ENCODE peak calls at places on chromosome 2, in four cellular contexts. X is K562, Y is mesendoderm, C is PC-3. Z is an unnamed sample. For H3K79me2, the result is how much of the 10 kb centered on the place peaks cover.

GRCh38 chr2:9474361-9475117 is at the start of gene IAH1:
- DNase-seq in C (peak), X (no peak), Y (peak), Z (peak)

GRCh38 chr2:5315512-5315911 is 376.7 kb upstream of the SOX11 start:
- DNase-seq in Y (peak), X (no peak), C (no peak), Z (no peak)

GRCh38 chr2:2848621-2849443 is 517.8 kb upstream of the MYT1L start:
- DNase-seq in X (no peak), Y (peak), C (no peak), Z (no peak)

GRCh38 chr2:138670734-138671133 is 109.5 kb downstream of the NXPH2 start:
- DNase-seq in Y (peak), X (no peak), C (no peak), Z (no peak)

GRCh38 chr2:28325567-28326468 is 66.8 kb upstream of the FOSL2 start:
- DNase-seq in C (no peak), X (no peak), Y (no peak), Z (peak)

GRCh38 chr2:579961-580360 is 97.2 kb downstream of the TMEM18 start:
- DNase-seq in X (no peak), Y (no peak), C (peak), Z (no peak)

GRCh38 chr2:190214434-190215194 is 105.0 kb downstream of the HIBCH start:
- DNase-seq in Y (no peak), X (no peak), C (no peak), Z (peak)

GRCh38 chr2:110674620-110675555 is 3.0 kb downstream of the BUB1 start:
- DNase-seq in Y (peak), X (peak), C (peak), Z (peak)

GRCh38 chr2:163943403-163944356 is 207.9 kb upstream of the FIGN start:
- DNase-seq in X (no peak), C (peak), Y (peak), Z (no peak)

GRCh38 chr2:223811757-223812156 is 25.6 kb downstream of the AP1S3 start:
- DNase-seq in C (no peak), X (no peak), Y (no peak), Z (peak)
- H3K79me2 ChIP-seq in C (half or more), X (under half), Y (under half), Z (under half)

GRCh38 chr2:54706622-54707021 is 16.8 kb upstream of the EML6 start:
- DNase-seq in Y (no peak), C (no peak), X (no peak), Z (no peak)
- H3K4me2 ChIP-seq in Y (no peak), C (no peak), X (no peak), Z (no peak)

DNA sequence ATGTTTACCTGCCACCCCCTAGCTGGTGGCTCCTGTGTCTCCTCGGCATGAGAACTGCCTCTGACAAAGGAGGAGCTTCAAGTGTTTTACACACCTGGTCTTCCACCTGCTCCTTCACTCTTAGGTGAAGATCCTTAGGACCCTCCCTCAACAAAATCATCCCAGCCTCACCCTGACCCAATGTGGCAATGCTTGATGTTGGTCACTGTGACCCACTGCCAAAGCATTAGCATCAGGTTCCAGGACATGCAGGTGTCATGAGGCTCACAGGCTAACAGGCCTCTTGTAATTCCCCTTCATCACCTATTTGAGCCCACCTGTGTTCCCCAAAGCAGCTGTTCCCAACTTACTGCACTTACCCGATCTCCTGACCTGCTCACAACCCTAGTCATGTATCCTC is 9.8 kb downstream of the FZD5 start:
- DNase-seq in Y (no peak), X (no peak), C (no peak), Z (no peak)
- H3K79me2 ChIP-seq in Y (under half), X (under half), C (under half), Z (under half)

GRCh38 chr2:26034597-26035067 is 748 bp downstream of the RAB10 start:
- DNase-seq in Y (peak), C (peak), X (no peak), Z (no peak)
- H3K4me2 ChIP-seq in Y (peak), C (peak), X (peak), Z (peak)

GRCh38 chr2:191262436-191262835 is 17.2 kb downstream of the MYO1B start:
- DNase-seq in Y (no peak), C (no peak), X (no peak), Z (no peak)
- H3K79me2 ChIP-seq in Y (half or more), C (half or more), X (under half), Z (half or more)